ENCODE peak calls at places on chromosomes 16 and 17, in four cellular contexts. J, D, W and H are unnamed samples. For H3K4me1, the result is how much of the 10 kb centered on the place peaks cover.

GRCh38 chr17:34823023-34823422 is 138.2 kb downstream of the CCT6B start:
- DNase-seq in J (no peak), D (no peak), W (no peak), H (no peak)

GRCh38 chr16:592518-593306 is 2.8 kb downstream of the RAB40C start:
- DNase-seq in J (no peak), D (no peak), W (peak), H (peak)

GRCh38 chr16:25012525-25012991 is 2.6 kb downstream of the ARHGAP17 start:
- DNase-seq in J (no peak), D (no peak), W (no peak), H (no peak)

GRCh38 chr17:66976781-66977201 is 12.3 kb downstream of the CACNG4 start:
- DNase-seq in D (no peak), J (no peak), W (no peak), H (no peak)

GRCh38 chr17:18181358-18181757 is 2.3 kb upstream of the ALKBH5 start:
- DNase-seq in W (no peak), J (no peak), D (no peak), H (no peak)

GRCh38 chr17:14359251-14359939 is 58.5 kb downstream of the HS3ST3B1 start:
- DNase-seq in W (no peak), D (peak), J (no peak), H (no peak)

GRCh38 chr16:68351991-68352431 is 41.2 kb downstream of the PRMT7 start:
- DNase-seq in D (no peak), W (peak), J (no peak), H (peak)

GRCh38 chr17:9587969-9588656 is 11.7 kb downstream of the CFAP52 start:
- DNase-seq in W (no peak), D (no peak), J (no peak), H (no peak)

GRCh38 chr16:80570106-80570478 is 29.3 kb downstream of the DYNLRB2 start:
- DNase-seq in J (no peak), D (no peak), W (no peak), H (no peak)

GRCh38 chr16:21656795-21657768 is 4.7 kb upstream of the IGSF6 start:
- DNase-seq in J (peak), D (peak), W (no peak), H (no peak)

GRCh38 chr17:4540224-4541040 is 14.8 kb downstream of the MYBBP1A start:
- DNase-seq in D (no peak), J (no peak), W (no peak), H (peak)

GRCh38 chr17:15462962-15463361 is 4.5 kb downstream of the CDRT4 start:
- DNase-seq in J (no peak), D (no peak), W (no peak), H (no peak)

DNA sequence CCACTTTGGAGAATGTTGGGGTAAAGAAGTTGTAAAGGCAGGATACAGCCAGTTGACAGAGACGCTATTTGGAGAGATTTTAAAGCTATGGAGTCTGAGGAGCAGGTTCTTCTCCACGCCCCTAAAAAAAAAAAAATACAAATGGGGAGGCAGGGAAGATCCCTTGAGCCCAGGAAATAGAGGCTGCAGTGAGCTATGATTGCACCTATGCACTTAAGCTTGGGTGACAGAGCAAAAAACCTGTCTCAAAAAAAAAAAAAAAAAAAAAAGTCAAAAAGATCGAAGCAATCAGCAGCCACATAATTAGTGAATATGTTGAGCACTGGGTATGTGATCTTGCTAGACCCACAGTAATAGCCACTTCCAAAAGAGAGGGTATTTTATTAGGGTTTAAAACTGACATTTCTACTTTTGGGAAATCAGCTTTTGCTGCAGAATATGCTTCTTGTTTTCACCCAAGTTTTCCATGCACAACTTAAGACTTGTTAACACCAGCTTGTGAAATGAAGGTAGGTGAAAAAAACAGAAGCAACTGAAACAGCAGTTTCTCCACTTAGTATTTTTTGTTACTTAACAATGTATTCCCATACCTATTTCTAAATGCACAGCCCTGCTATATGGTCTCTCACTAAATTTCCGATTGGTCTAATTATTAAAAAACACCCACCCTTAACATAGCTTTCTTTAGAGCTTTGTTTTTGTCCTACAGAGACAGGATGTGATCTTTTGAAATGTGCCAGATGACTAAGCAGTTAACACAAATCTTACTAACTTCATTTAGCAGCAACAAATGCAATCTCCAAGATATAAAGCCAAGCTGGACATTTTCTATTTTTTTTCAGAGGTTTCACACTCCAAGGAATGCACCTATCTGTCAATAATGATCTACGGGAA is 2.5 kb upstream of the ARL6IP1 start:
- DNase-seq in D (no peak), W (no peak), J (no peak), H (no peak)
- H3K4me1 ChIP-seq in D (under half), W (under half), J (half or more), H (under half)

GRCh38 chr16:85167589-85168537 is 55.6 kb upstream of the CIBAR2 start:
- DNase-seq in D (no peak), J (no peak), W (no peak), H (peak)

GRCh38 chr16:85168732-85169256 is 56.5 kb upstream of the CIBAR2 start:
- DNase-seq in J (no peak), D (no peak), W (no peak), H (peak)

GRCh38 chr16:85171004-85171808 is 58.9 kb upstream of the CIBAR2 start:
- DNase-seq in W (no peak), D (no peak), J (no peak), H (peak)

GRCh38 chr16:85170066-85171003 is 58.1 kb upstream of the CIBAR2 start:
- DNase-seq in W (no peak), J (no peak), D (no peak), H (peak)

DNA sequence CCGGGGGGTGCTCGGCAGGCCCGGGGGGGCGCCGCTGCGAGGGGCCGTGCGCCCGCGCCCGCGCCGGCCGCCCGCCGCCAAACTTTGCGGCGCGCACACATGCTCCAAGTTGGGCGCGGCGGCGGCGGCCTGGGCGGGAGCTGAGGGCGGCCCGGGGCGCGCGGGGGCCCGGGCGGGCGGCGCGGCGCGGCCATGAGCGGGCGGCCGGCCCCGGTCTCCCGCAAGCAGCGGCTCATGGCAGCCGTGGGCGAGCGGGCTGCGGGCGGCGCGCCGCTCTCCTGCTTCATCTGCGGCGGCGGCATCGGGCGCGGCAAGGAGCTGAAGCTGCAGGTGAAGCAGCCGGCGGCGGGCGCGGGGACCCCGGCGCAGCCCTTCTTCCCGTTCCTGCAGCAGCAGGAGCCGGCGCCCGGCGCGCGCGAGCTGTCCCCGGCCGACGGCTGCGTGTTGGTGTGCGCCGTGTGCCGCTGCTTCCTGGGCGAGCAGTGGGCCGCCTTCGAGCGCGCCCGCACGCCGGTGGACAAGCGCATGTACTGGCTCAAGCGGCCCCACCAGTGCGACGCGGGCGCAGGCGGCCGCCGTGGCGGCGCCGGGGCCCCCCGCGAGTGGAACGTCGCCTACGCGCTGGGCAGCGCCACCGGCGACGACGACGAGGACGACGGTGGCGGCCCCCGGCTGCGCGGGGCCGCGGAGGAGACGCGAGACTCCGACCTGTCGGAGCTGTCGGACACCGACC is 57.2 kb upstream of the CIBAR2 start:
- DNase-seq in J (no peak), W (no peak), D (no peak), H (peak)
- H3K4me3 ChIP-seq in J (no peak), W (peak), D (no peak), H (peak)

GRCh38 chr16:84547539-84548058 is 43.1 kb upstream of the MEAK7 start:
- DNase-seq in J (no peak), W (no peak), D (no peak), H (no peak)
- H3K4me1 ChIP-seq in J (under half), W (under half), D (half or more), H (under half)

DNA sequence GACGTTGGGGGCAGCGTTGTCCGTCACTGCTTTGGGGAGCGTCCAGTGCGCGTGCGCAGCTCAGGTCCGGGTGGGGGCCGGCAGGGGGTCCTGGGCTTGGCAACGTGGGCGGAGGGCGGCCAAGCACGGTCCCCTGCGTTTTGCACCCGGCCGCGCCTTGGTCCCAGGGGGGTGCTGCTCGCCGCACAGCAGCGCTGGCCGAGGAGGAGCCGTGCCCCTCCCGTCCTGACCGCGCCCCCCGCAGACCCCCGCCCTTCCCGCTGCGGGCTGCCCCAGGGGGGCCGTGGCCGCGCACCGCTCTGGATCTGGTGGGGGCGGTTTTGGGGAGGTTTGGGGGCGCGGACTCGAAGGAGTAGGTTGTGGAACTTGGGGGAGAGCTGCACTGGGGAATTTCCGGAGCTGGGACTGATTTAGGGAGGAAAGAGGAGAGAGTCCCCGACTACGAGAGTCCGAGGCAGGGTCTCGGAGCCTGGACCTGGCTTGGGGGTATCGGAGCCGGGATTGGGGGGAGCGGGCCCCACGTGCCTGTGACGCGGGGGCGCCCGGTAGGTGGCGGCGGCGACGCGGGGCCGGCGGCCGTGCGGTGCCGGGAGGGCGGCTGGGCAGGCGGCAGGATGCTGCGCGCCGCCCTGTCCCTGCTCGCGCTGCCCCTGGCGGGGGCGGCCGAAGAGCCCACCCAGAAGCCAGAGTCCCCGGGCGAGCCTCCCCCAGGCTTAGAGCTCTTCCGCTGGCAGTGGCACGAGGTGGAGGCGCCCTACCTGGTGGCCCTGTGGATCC is at the start of gene SLC9A5:
- DNase-seq in D (no peak), J (no peak), W (no peak), H (peak)
- H3K4me3 ChIP-seq in D (peak), J (peak), W (peak), H (no peak)

DNA sequence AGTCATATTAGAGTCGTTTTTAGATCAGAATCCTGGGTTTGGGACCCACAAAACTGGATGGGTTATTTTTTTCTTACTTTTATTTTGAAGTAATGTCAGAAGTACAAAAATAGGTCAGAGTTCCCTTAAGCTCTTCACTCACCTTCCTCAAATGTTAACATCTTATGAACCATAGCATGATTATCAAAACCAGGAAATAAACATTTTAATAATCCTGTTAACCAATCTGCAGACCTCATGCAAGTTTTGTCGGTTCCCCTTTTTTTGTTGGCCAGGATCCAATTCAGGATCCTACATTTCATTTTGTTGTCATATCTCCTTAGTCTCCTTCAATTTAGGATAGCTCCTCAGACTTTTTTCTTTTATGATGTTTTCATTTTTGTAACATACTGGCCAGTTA is 162.0 kb downstream of the CHD9 start:
- DNase-seq in W (no peak), D (no peak), J (no peak), H (no peak)
- H3K4me1 ChIP-seq in W (under half), D (under half), J (under half), H (under half)

GRCh38 chr17:45785373-45786193 is 1.5 kb downstream of the CRHR1 start:
- DNase-seq in D (no peak), W (no peak), J (no peak), H (no peak)
- H3K4me3 ChIP-seq in D (peak), W (no peak), J (no peak), H (no peak)

DNA sequence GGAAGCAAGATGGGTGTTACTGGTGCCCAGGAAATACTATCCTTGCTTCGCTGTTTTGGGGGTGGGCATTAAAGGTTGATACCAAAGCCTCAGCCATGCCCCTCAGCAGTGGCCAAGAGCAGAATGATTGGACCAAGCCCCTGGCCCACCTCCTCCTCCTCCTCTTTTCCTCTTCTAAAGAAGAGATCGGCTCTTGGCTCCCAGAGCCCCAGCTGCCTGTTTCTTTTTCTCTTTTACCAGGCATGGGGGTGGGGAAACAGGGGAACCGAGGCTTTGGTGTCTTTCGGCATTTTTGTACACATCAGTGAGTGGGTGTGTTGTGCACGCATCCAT is 5.8 kb downstream of the THRA start:
- DNase-seq in D (no peak), J (no peak), W (no peak), H (no peak)
- H3K4me1 ChIP-seq in D (half or more), J (half or more), W (half or more), H (half or more)